ENCODE peak calls at places on chromosomes 13 and 19, in seven cellular contexts. One of them, this sample, is unnamed.

GRCh38 chr19:14116918-14117578 is 514 bp downstream of the PRKACA start:
- DNase-seq in mesendoderm: no peak
- DNase-seq in astrocyte of the spinal cord: no peak
- DNase-seq in posterior vena cava: peak
- DNase-seq in activated T-cell treated with anti-CD3 and anti-CD28 coated beads, Interleukin-2, amount 50 U/mL, for 72 hours: no peak
- DNase-seq in kidney glomerular epithelial cell: no peak
- DNase-seq in ELF-1: no peak
- DNase-seq in this sample: no peak

GRCh38 chr13:33757713-33758112 is 60.2 kb upstream of the RFC3 start:
- DNase-seq in mesendoderm: no peak
- DNase-seq in astrocyte of the spinal cord: no peak
- DNase-seq in posterior vena cava: no peak
- DNase-seq in activated T-cell treated with anti-CD3 and anti-CD28 coated beads, Interleukin-2, amount 50 U/mL, for 72 hours: no peak
- DNase-seq in kidney glomerular epithelial cell: no peak
- DNase-seq in ELF-1: no peak
- DNase-seq in this sample: no peak

GRCh38 chr13:36418022-36418805 is 14.1 kb upstream of the CCNA1 start:
- DNase-seq in mesendoderm: peak
- DNase-seq in astrocyte of the spinal cord: peak
- DNase-seq in posterior vena cava: no peak
- DNase-seq in activated T-cell treated with anti-CD3 and anti-CD28 coated beads, Interleukin-2, amount 50 U/mL, for 72 hours: peak
- DNase-seq in kidney glomerular epithelial cell: peak
- DNase-seq in ELF-1: peak
- DNase-seq in this sample: no peak

GRCh38 chr19:1861599-1862031 is 1.8 kb downstream of the KLF16 start:
- DNase-seq in mesendoderm: no peak
- DNase-seq in astrocyte of the spinal cord: no peak
- DNase-seq in posterior vena cava: peak
- DNase-seq in activated T-cell treated with anti-CD3 and anti-CD28 coated beads, Interleukin-2, amount 50 U/mL, for 72 hours: no peak
- DNase-seq in kidney glomerular epithelial cell: no peak
- DNase-seq in ELF-1: no peak
- DNase-seq in this sample: no peak

GRCh38 chr19:32453736-32454135 is 48.2 kb downstream of the DPY19L3 start:
- DNase-seq in mesendoderm: no peak
- DNase-seq in astrocyte of the spinal cord: no peak
- DNase-seq in posterior vena cava: no peak
- DNase-seq in activated T-cell treated with anti-CD3 and anti-CD28 coated beads, Interleukin-2, amount 50 U/mL, for 72 hours: no peak
- DNase-seq in kidney glomerular epithelial cell: no peak
- DNase-seq in ELF-1: no peak
- DNase-seq in this sample: no peak

GRCh38 chr19:34501339-34502320 is 20.1 kb downstream of the WTIP start:
- DNase-seq in mesendoderm: peak
- DNase-seq in astrocyte of the spinal cord: peak
- DNase-seq in posterior vena cava: peak
- DNase-seq in activated T-cell treated with anti-CD3 and anti-CD28 coated beads, Interleukin-2, amount 50 U/mL, for 72 hours: peak
- DNase-seq in kidney glomerular epithelial cell: peak
- DNase-seq in ELF-1: peak
- DNase-seq in this sample: peak

GRCh38 chr19:21593008-21593427 is 87.6 kb downstream of the ZNF429 start:
- DNase-seq in mesendoderm: no peak
- DNase-seq in astrocyte of the spinal cord: no peak
- DNase-seq in posterior vena cava: no peak
- DNase-seq in activated T-cell treated with anti-CD3 and anti-CD28 coated beads, Interleukin-2, amount 50 U/mL, for 72 hours: no peak
- DNase-seq in kidney glomerular epithelial cell: no peak
- DNase-seq in ELF-1: no peak
- DNase-seq in this sample: no peak

GRCh38 chr19:38021356-38021755 is 114.3 kb downstream of the SIPA1L3 start:
- DNase-seq in mesendoderm: no peak
- DNase-seq in astrocyte of the spinal cord: no peak
- DNase-seq in posterior vena cava: peak
- DNase-seq in activated T-cell treated with anti-CD3 and anti-CD28 coated beads, Interleukin-2, amount 50 U/mL, for 72 hours: no peak
- DNase-seq in kidney glomerular epithelial cell: no peak
- DNase-seq in ELF-1: no peak
- DNase-seq in this sample: no peak

GRCh38 chr19:28388988-28389387 is 824.0 kb downstream of the UQCRFS1 start:
- DNase-seq in mesendoderm: no peak
- DNase-seq in astrocyte of the spinal cord: no peak
- DNase-seq in posterior vena cava: no peak
- DNase-seq in activated T-cell treated with anti-CD3 and anti-CD28 coated beads, Interleukin-2, amount 50 U/mL, for 72 hours: no peak
- DNase-seq in kidney glomerular epithelial cell: no peak
- DNase-seq in ELF-1: no peak
- DNase-seq in this sample: no peak

GRCh38 chr19:30336290-30336689 is 35.9 kb upstream of the ZNF536 start:
- DNase-seq in mesendoderm: no peak
- DNase-seq in astrocyte of the spinal cord: no peak
- DNase-seq in posterior vena cava: peak
- DNase-seq in activated T-cell treated with anti-CD3 and anti-CD28 coated beads, Interleukin-2, amount 50 U/mL, for 72 hours: no peak
- DNase-seq in kidney glomerular epithelial cell: no peak
- DNase-seq in ELF-1: no peak
- DNase-seq in this sample: no peak

GRCh38 chr19:2977686-2978466 is 512 bp downstream of the TLE6 start:
- DNase-seq in mesendoderm: no peak
- DNase-seq in astrocyte of the spinal cord: no peak
- DNase-seq in posterior vena cava: no peak
- DNase-seq in activated T-cell treated with anti-CD3 and anti-CD28 coated beads, Interleukin-2, amount 50 U/mL, for 72 hours: no peak
- DNase-seq in kidney glomerular epithelial cell: no peak
- DNase-seq in ELF-1: no peak
- DNase-seq in this sample: peak

GRCh38 chr19:16338470-16339360 is 14.1 kb downstream of the KLF2 start:
- DNase-seq in mesendoderm: peak
- DNase-seq in astrocyte of the spinal cord: peak
- DNase-seq in posterior vena cava: peak
- DNase-seq in activated T-cell treated with anti-CD3 and anti-CD28 coated beads, Interleukin-2, amount 50 U/mL, for 72 hours: peak
- DNase-seq in kidney glomerular epithelial cell: peak
- DNase-seq in ELF-1: peak
- DNase-seq in this sample: no peak